ENCODE peak calls at places on chromosomes 12 and 14, in seven cellular contexts. One of them, this sample, is unnamed.
A peak's percentile ranks its signal among the peaks of the same experiment; 100 is the strongest.

GRCh38 chr14:50339178-50339804 is 27.2 kb downstream of the DMAC2L start:
- DNase-seq in HFF-Myc: no peak
- DNase-seq in right lobe of liver: no peak
- DNase-seq in astrocyte of the cerebellum: no peak
- DNase-seq in choroid plexus epithelial cell: no peak
- DNase-seq in PC-3: no peak
- DNase-seq in esophagus squamous epithelium: no peak
- DNase-seq in this sample: no peak

GRCh38 chr12:81758421-81759214 is 532 bp downstream of the PPFIA2 start:
- DNase-seq in HFF-Myc: no peak
- DNase-seq in right lobe of liver: peak; percentile 16
- DNase-seq in astrocyte of the cerebellum: no peak
- DNase-seq in choroid plexus epithelial cell: peak; percentile 41
- DNase-seq in PC-3: no peak
- DNase-seq in esophagus squamous epithelium: no peak
- DNase-seq in this sample: no peak

GRCh38 chr14:75273272-75274044 is 5.2 kb upstream of the FOS start:
- DNase-seq in HFF-Myc: no peak
- DNase-seq in right lobe of liver: no peak
- DNase-seq in astrocyte of the cerebellum: no peak
- DNase-seq in choroid plexus epithelial cell: peak; percentile 98
- DNase-seq in PC-3: no peak
- DNase-seq in esophagus squamous epithelium: no peak
- DNase-seq in this sample: no peak

GRCh38 chr12:106245767-106246166 is 2.1 kb downstream of the CKAP4 start:
- DNase-seq in HFF-Myc: no peak
- DNase-seq in right lobe of liver: no peak
- DNase-seq in astrocyte of the cerebellum: no peak
- DNase-seq in choroid plexus epithelial cell: peak; percentile 82
- DNase-seq in PC-3: peak; percentile 78
- DNase-seq in esophagus squamous epithelium: no peak
- DNase-seq in this sample: no peak

GRCh38 chr14:37051153-37051552 is 121.3 kb downstream of the SLC25A21 start:
- DNase-seq in HFF-Myc: no peak
- DNase-seq in right lobe of liver: no peak
- DNase-seq in astrocyte of the cerebellum: no peak
- DNase-seq in choroid plexus epithelial cell: peak; percentile 55
- DNase-seq in PC-3: peak; percentile 22
- DNase-seq in esophagus squamous epithelium: no peak
- DNase-seq in this sample: no peak

GRCh38 chr12:53568428-53569173 is 57.6 kb downstream of the ATF7 start:
- DNase-seq in HFF-Myc: no peak
- DNase-seq in right lobe of liver: no peak
- DNase-seq in astrocyte of the cerebellum: no peak
- DNase-seq in choroid plexus epithelial cell: no peak
- DNase-seq in PC-3: no peak
- DNase-seq in esophagus squamous epithelium: no peak
- DNase-seq in this sample: no peak

GRCh38 chr14:31592619-31593018 is 31.4 kb downstream of the NUBPL start:
- DNase-seq in HFF-Myc: no peak
- DNase-seq in right lobe of liver: no peak
- DNase-seq in astrocyte of the cerebellum: no peak
- DNase-seq in choroid plexus epithelial cell: peak; percentile 22
- DNase-seq in PC-3: peak; percentile 31
- DNase-seq in esophagus squamous epithelium: no peak
- DNase-seq in this sample: no peak

GRCh38 chr14:20606190-20606901 is 15.2 kb upstream of the RNASE12 start:
- DNase-seq in HFF-Myc: no peak
- DNase-seq in right lobe of liver: peak; percentile 49
- DNase-seq in astrocyte of the cerebellum: no peak
- DNase-seq in choroid plexus epithelial cell: peak; percentile 62
- DNase-seq in PC-3: peak; percentile 72
- DNase-seq in esophagus squamous epithelium: no peak
- DNase-seq in this sample: no peak

DNA sequence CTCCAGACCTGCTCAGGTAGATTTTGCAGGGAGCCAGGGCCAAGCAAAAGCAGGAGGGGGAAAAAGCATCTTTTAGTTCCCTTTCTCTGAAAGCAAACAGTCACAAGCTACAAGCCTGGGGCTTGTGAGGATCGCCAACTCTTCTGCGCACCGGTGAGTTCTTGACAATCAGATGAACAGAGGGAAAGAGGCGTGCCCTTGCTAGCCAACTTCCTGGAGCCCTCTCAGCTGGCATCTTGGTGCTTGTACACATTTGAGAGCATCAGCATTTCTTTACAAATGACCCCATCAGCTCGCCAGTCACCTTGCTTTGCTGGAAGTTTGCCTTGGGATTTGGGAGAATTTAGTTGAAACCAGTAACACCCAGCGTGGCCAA is 55.5 kb downstream of the ZNF664 start:
- DNase-seq in HFF-Myc: no peak
- DNase-seq in right lobe of liver: no peak
- DNase-seq in astrocyte of the cerebellum: no peak
- DNase-seq in choroid plexus epithelial cell: no peak
- DNase-seq in PC-3: no peak
- DNase-seq in esophagus squamous epithelium: no peak
- DNase-seq in this sample: no peak
- H3K4me3 ChIP-seq in HFF-Myc: no peak overlapping the region
- H3K4me3 ChIP-seq in right lobe of liver: no peak overlapping the region
- H3K4me3 ChIP-seq in astrocyte of the cerebellum: no peak overlapping the region
- H3K4me3 ChIP-seq in choroid plexus epithelial cell: no peak overlapping the region
- H3K4me3 ChIP-seq in PC-3: no peak overlapping the region
- H3K4me3 ChIP-seq in esophagus squamous epithelium: no peak overlapping the region
- H3K4me3 ChIP-seq in this sample: no peak overlapping the region

GRCh38 chr12:111174283-111175108 is 194.4 kb downstream of the PHETA1 start:
- DNase-seq in HFF-Myc: no peak
- DNase-seq in right lobe of liver: no peak
- DNase-seq in astrocyte of the cerebellum: no peak
- DNase-seq in choroid plexus epithelial cell: no peak
- DNase-seq in PC-3: peak; percentile 62
- DNase-seq in esophagus squamous epithelium: no peak
- DNase-seq in this sample: no peak
- TF ChIP-seq CTCF in HFF-Myc: no peak
- TF ChIP-seq CTCF in right lobe of liver: peak; percentile 34
- TF ChIP-seq CTCF in astrocyte of the cerebellum: no peak
- TF ChIP-seq CTCF in choroid plexus epithelial cell: peak; percentile 30
- TF ChIP-seq CTCF in PC-3: peak; percentile 59
- TF ChIP-seq CTCF in esophagus squamous epithelium: no peak
- TF ChIP-seq CTCF in this sample: peak; percentile 37

GRCh38 chr12:50222275-50222783 is 55.2 kb upstream of the CERS5 start:
- DNase-seq in HFF-Myc: peak; percentile 89
- DNase-seq in right lobe of liver: no peak
- DNase-seq in astrocyte of the cerebellum: peak; percentile 83
- DNase-seq in choroid plexus epithelial cell: peak; percentile 96
- DNase-seq in PC-3: peak; percentile 57
- DNase-seq in esophagus squamous epithelium: no peak
- DNase-seq in this sample: no peak
- H3K4me3 ChIP-seq in HFF-Myc: peak overlapping the region; percentile 90
- H3K4me3 ChIP-seq in right lobe of liver: peak overlapping the region; percentile 28
- H3K4me3 ChIP-seq in astrocyte of the cerebellum: peak overlapping the region; percentile 71
- H3K4me3 ChIP-seq in choroid plexus epithelial cell: peak overlapping the region; percentile 63
- H3K4me3 ChIP-seq in PC-3: peak overlapping the region; percentile 57
- H3K4me3 ChIP-seq in esophagus squamous epithelium: peak overlapping the region; percentile 44
- H3K4me3 ChIP-seq in this sample: peak overlapping the region; percentile 30

DNA sequence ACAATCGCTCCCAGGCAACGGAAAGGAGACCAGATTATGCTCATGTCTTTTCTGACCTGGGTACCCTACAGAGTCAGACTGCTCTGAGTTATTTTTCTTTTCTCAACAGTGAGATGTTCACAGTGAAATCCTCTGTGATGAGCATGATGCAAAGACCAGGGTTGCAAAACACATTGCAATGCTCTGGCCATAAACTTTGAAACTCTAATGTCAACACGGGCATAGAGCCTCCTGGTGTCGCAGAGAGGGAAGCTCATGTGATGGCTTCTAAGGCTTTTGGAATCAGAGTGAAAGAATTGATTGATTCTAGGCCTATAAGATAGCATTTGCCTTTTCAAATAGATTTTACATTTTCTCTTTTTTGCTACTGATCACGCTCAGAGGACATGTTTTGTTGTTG is 193.4 kb downstream of the RASSF9 start:
- DNase-seq in HFF-Myc: no peak
- DNase-seq in right lobe of liver: no peak
- DNase-seq in astrocyte of the cerebellum: no peak
- DNase-seq in choroid plexus epithelial cell: peak; percentile 93
- DNase-seq in PC-3: peak; percentile 45
- DNase-seq in esophagus squamous epithelium: no peak
- DNase-seq in this sample: no peak
- TF ChIP-seq CTCF in HFF-Myc: peak; percentile 40
- TF ChIP-seq CTCF in right lobe of liver: peak; percentile 54
- TF ChIP-seq CTCF in astrocyte of the cerebellum: no peak
- TF ChIP-seq CTCF in choroid plexus epithelial cell: peak; percentile 87
- TF ChIP-seq CTCF in PC-3: peak; percentile 56
- TF ChIP-seq CTCF in esophagus squamous epithelium: no peak
- TF ChIP-seq CTCF in this sample: peak; percentile 7

GRCh38 chr12:20040844-20041243 is 327.5 kb upstream of the PDE3A start:
- DNase-seq in HFF-Myc: no peak
- DNase-seq in right lobe of liver: no peak
- DNase-seq in astrocyte of the cerebellum: peak; percentile 5
- DNase-seq in choroid plexus epithelial cell: peak; percentile 36
- DNase-seq in PC-3: no peak
- DNase-seq in esophagus squamous epithelium: no peak
- DNase-seq in this sample: no peak
- H3K4me3 ChIP-seq in HFF-Myc: no peak overlapping the region
- H3K4me3 ChIP-seq in right lobe of liver: no peak overlapping the region
- H3K4me3 ChIP-seq in astrocyte of the cerebellum: no peak overlapping the region
- H3K4me3 ChIP-seq in choroid plexus epithelial cell: no peak overlapping the region
- H3K4me3 ChIP-seq in PC-3: no peak overlapping the region
- H3K4me3 ChIP-seq in esophagus squamous epithelium: no peak overlapping the region
- H3K4me3 ChIP-seq in this sample: no peak overlapping the region

GRCh38 chr14:80491131-80491530 is 279.8 kb upstream of the DIO2 start:
- DNase-seq in HFF-Myc: peak; percentile 31
- DNase-seq in right lobe of liver: no peak
- DNase-seq in astrocyte of the cerebellum: peak; percentile 83
- DNase-seq in choroid plexus epithelial cell: peak; percentile 78
- DNase-seq in PC-3: no peak
- DNase-seq in esophagus squamous epithelium: no peak
- DNase-seq in this sample: no peak

GRCh38 chr14:80491562-80492139 is 280.3 kb upstream of the DIO2 start:
- DNase-seq in HFF-Myc: no peak
- DNase-seq in right lobe of liver: no peak
- DNase-seq in astrocyte of the cerebellum: no peak
- DNase-seq in choroid plexus epithelial cell: no peak
- DNase-seq in PC-3: no peak
- DNase-seq in esophagus squamous epithelium: no peak
- DNase-seq in this sample: no peak

GRCh38 chr14:80485764-80486163 is 274.5 kb upstream of the DIO2 start:
- DNase-seq in HFF-Myc: no peak
- DNase-seq in right lobe of liver: no peak
- DNase-seq in astrocyte of the cerebellum: no peak
- DNase-seq in choroid plexus epithelial cell: no peak
- DNase-seq in PC-3: no peak
- DNase-seq in esophagus squamous epithelium: no peak
- DNase-seq in this sample: no peak

GRCh38 chr14:80493620-80494019 is 282.3 kb upstream of the DIO2 start:
- DNase-seq in HFF-Myc: no peak
- DNase-seq in right lobe of liver: no peak
- DNase-seq in astrocyte of the cerebellum: no peak
- DNase-seq in choroid plexus epithelial cell: no peak
- DNase-seq in PC-3: no peak
- DNase-seq in esophagus squamous epithelium: no peak
- DNase-seq in this sample: no peak

DNA sequence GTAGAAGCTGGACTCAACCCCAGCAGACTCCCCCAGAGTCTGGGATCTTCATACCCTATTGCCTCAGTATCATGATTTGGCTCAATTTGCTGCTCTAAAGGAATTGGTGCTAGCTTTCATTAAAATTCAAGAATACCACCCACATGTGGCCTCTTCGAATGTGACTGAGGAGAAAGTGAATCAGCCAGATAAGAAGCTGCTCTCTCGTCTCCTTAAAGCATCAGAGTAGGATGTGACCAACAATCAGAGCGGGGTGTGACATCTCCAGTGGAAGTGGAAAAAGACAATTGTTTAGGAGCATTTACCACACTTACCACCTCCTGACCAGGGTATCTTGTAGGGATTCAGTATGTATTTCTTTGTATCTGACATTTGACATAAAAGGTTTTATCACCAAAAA is 278.2 kb upstream of the DIO2 start:
- DNase-seq in HFF-Myc: no peak
- DNase-seq in right lobe of liver: no peak
- DNase-seq in astrocyte of the cerebellum: no peak
- DNase-seq in choroid plexus epithelial cell: no peak
- DNase-seq in PC-3: no peak
- DNase-seq in esophagus squamous epithelium: no peak
- DNase-seq in this sample: no peak
- TF ChIP-seq CTCF in HFF-Myc: no peak
- TF ChIP-seq CTCF in right lobe of liver: no peak
- TF ChIP-seq CTCF in astrocyte of the cerebellum: no peak
- TF ChIP-seq CTCF in choroid plexus epithelial cell: no peak
- TF ChIP-seq CTCF in PC-3: no peak
- TF ChIP-seq CTCF in esophagus squamous epithelium: no peak
- TF ChIP-seq CTCF in this sample: no peak

DNA sequence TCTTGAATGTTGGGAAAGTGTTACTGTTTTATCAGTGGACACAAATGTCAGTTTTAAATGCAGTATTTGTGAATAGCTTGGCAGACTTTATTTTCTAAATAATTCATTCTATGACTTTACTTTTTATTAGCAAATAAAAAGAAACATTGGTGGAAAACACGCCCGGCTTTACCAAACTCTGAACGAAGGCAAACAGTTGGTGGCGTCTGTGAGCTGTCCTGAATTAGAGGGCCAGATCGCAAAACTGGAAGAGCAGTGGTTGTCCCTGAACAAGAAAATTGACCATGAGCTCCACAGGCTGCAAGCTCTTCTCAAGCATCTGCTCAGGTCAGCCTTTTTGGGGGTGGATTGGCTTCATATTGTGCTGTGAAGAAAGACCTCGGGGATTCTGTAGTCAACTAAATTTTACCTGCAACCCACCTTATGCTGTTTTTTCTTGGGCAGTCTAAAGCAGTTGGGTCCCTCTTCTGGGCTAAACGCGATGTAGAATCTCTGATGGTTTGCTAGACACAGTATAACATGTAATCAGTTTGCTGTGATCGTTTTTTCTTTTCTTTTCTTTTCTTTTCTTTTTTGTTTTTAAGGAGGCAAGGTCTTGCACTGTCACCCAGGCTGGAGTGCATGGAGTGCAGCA is 156.4 kb downstream of the ESR2 start:
- DNase-seq in HFF-Myc: no peak
- DNase-seq in right lobe of liver: no peak
- DNase-seq in astrocyte of the cerebellum: no peak
- DNase-seq in choroid plexus epithelial cell: peak; percentile 53
- DNase-seq in PC-3: peak; percentile 64
- DNase-seq in esophagus squamous epithelium: no peak
- DNase-seq in this sample: no peak
- H3K4me3 ChIP-seq in HFF-Myc: no peak overlapping the region
- H3K4me3 ChIP-seq in right lobe of liver: no peak overlapping the region
- H3K4me3 ChIP-seq in astrocyte of the cerebellum: no peak overlapping the region
- H3K4me3 ChIP-seq in choroid plexus epithelial cell: no peak overlapping the region
- H3K4me3 ChIP-seq in PC-3: no peak overlapping the region
- H3K4me3 ChIP-seq in esophagus squamous epithelium: no peak overlapping the region
- H3K4me3 ChIP-seq in this sample: no peak overlapping the region

DNA sequence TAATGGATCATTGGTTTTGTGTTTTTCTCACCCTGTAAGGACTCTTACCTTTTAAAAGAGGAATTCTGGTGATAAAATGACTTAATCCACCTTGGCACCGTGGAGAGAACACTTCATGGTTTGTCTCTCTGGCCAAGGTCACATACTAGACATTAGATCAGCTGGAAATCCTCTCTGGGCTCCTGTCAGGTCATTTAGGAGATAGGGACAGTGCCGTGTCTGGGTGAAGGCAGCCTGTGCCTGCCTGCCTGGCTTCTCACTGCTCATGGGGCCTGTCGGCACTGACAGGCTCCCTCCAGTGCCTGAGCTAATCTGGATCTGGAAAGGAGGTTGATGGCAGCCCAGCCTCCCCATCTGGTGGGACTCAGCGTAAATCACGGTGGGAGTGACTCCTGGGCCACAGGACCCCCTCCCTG is 5.7 kb downstream of the CRADD start:
- DNase-seq in HFF-Myc: no peak
- DNase-seq in right lobe of liver: peak; percentile 27
- DNase-seq in astrocyte of the cerebellum: no peak
- DNase-seq in choroid plexus epithelial cell: no peak
- DNase-seq in PC-3: no peak
- DNase-seq in esophagus squamous epithelium: no peak
- DNase-seq in this sample: no peak
- TF ChIP-seq CTCF in HFF-Myc: no peak
- TF ChIP-seq CTCF in right lobe of liver: no peak
- TF ChIP-seq CTCF in astrocyte of the cerebellum: no peak
- TF ChIP-seq CTCF in choroid plexus epithelial cell: no peak
- TF ChIP-seq CTCF in PC-3: no peak
- TF ChIP-seq CTCF in esophagus squamous epithelium: no peak
- TF ChIP-seq CTCF in this sample: no peak

This sample was measured in epithelial cell of proximal tubule.